ENCODE peak calls at places on chromosomes 4 and X, in six cellular contexts. F, Z, W, D, X and V are unnamed samples.

GRCh38 chr4:85498068-85498733 is 23.3 kb downstream of the ARHGAP24 start:
- DNase-seq in F (peak; percentile 53), Z (peak; percentile 72), W (no peak), D (no peak), X (no peak), V (no peak)

GRCh38 chr4:150314031-150314430 is 235.8 kb downstream of the DCLK2 start:
- DNase-seq in F (no peak), Z (no peak), W (no peak), D (no peak), X (no peak), V (no peak)

GRCh38 chrX:47817897-47818296 is 18.8 kb upstream of the ZNF81 start:
- DNase-seq in F (no peak), Z (no peak), W (no peak), D (no peak), X (no peak), V (no peak)

GRCh38 chr4:53920116-53920515 is 144.3 kb downstream of the CHIC2 start:
- DNase-seq in F (no peak), Z (no peak), W (no peak), D (no peak), X (no peak), V (no peak)

GRCh38 chrX:2823795-2824386 is 4.8 kb upstream of the GYG2 start:
- DNase-seq in F (no peak), Z (no peak), W (no peak), D (no peak), X (no peak), V (no peak)

GRCh38 chrX:96906741-96907140 is 23.0 kb downstream of the RPA4 start:
- DNase-seq in F (no peak), Z (no peak), W (no peak), D (peak; percentile 90), X (no peak), V (no peak)

GRCh38 chr4:27141530-27141929 is 280.9 kb downstream of the STIM2 start:
- DNase-seq in F (no peak), Z (no peak), W (no peak), D (no peak), X (no peak), V (no peak)

GRCh38 chr4:65791807-65792308 is 121.6 kb upstream of the EPHA5 start:
- DNase-seq in F (no peak), Z (no peak), W (peak; percentile 5), D (peak; percentile 46), X (no peak), V (no peak)

GRCh38 chr4:73452953-73453700 is 17.1 kb downstream of the AFP start:
- DNase-seq in F (no peak), Z (no peak), W (peak; percentile 8), D (no peak), X (no peak), V (no peak)

GRCh38 chrX:139766545-139766983 is 58.6 kb upstream of the MCF2 start:
- DNase-seq in F (no peak), Z (no peak), W (no peak), D (no peak), X (no peak), V (no peak)

GRCh38 chrX:139691493-139691842 is 16.5 kb downstream of the MCF2 start:
- DNase-seq in F (no peak), Z (no peak), W (peak; percentile 15), D (no peak), X (no peak), V (no peak)

GRCh38 chr4:174111350-174111888 is 172.0 kb downstream of the FBXO8 start:
- DNase-seq in F (no peak), Z (no peak), W (no peak), D (no peak), X (no peak), V (no peak)

GRCh38 chr4:92251711-92252110 is 52.1 kb upstream of the GRID2 start:
- DNase-seq in F (no peak), Z (no peak), W (no peak), D (no peak), X (no peak), V (no peak)

GRCh38 chr4:92254767-92255442 is 48.9 kb upstream of the GRID2 start:
- DNase-seq in F (no peak), Z (no peak), W (no peak), D (no peak), X (no peak), V (no peak)

GRCh38 chr4:92253986-92254671 is 49.6 kb upstream of the GRID2 start:
- DNase-seq in F (no peak), Z (no peak), W (no peak), D (no peak), X (no peak), V (no peak)

GRCh38 chr4:92253550-92253949 is 50.2 kb upstream of the GRID2 start:
- DNase-seq in F (no peak), Z (no peak), W (no peak), D (no peak), X (no peak), V (no peak)

DNA sequence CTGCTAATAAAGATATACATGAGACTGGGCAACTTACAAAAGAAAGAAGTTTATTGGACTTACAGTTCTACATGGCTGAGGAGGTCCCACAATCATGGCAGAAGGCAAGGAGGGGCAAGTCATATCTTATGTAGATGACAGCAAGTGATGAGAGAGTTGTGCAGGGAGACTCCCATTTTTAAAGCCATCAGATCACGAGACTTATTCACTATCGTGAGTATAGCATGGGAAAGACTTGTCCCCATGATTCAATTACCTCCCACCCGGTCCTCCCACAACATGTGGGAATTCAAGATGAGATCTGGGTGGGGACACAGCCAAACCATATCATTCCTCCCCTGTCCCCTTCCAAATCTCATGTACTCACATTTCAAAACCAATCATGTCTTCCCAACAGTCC is 50.9 kb upstream of the GRID2 start:
- DNase-seq in F (no peak), Z (no peak), W (no peak), D (no peak), X (no peak), V (no peak)
- H3K9me3 ChIP-seq in F (no peaks in the 10 kb centered on the region), Z (no peaks in the 10 kb centered on the region), W (no peaks in the 10 kb centered on the region), D (no peaks in the 10 kb centered on the region), X (peaks cover 17% of the 10 kb centered on the region), V (no peaks in the 10 kb centered on the region)

GRCh38 chr4:177442623-177443155 is 452 bp upstream of the AGA start:
- DNase-seq in F (no peak), Z (no peak), W (no peak), D (no peak), X (no peak), V (peak; percentile 61)
- H3K4me3 ChIP-seq in F (peak overlapping the region; percentile 59), Z (peak overlapping the region; percentile 80), W (peak overlapping the region; percentile 42), D (peak overlapping the region; percentile 49), X (peak overlapping the region; percentile 71), V (peak overlapping the region; percentile 73)

GRCh38 chrX:16869393-16870094 is 618 bp downstream of the RBBP7 start:
- DNase-seq in F (peak; percentile 42), Z (peak; percentile 65), W (peak; percentile 75), D (peak; percentile 13), X (peak; percentile 55), V (peak; percentile 66)
- H3K27ac ChIP-seq in F (peak overlapping the region; percentile 97), Z (peak overlapping the region; percentile 89), W (peak overlapping the region; percentile 100), D (peak overlapping the region; percentile 81), X (peak overlapping the region; percentile 100), V (peak overlapping the region; percentile 90)

GRCh38 chr4:472881-473574 is 25.9 kb downstream of the ZNF721 start:
- DNase-seq in F (no peak), Z (no peak), W (no peak), D (peak; percentile 47), X (peak; percentile 30), V (peak; percentile 88)

GRCh38 chr4:475962-476361 is 23.0 kb downstream of the ZNF721 start:
- DNase-seq in F (no peak), Z (no peak), W (no peak), D (no peak), X (no peak), V (no peak)

GRCh38 chr4:477686-478085 is 21.3 kb downstream of the ZNF721 start:
- DNase-seq in F (no peak), Z (no peak), W (no peak), D (no peak), X (no peak), V (no peak)

GRCh38 chr4:476501-476900 is 22.5 kb downstream of the ZNF721 start:
- DNase-seq in F (no peak), Z (no peak), W (no peak), D (no peak), X (no peak), V (no peak)

DNA sequence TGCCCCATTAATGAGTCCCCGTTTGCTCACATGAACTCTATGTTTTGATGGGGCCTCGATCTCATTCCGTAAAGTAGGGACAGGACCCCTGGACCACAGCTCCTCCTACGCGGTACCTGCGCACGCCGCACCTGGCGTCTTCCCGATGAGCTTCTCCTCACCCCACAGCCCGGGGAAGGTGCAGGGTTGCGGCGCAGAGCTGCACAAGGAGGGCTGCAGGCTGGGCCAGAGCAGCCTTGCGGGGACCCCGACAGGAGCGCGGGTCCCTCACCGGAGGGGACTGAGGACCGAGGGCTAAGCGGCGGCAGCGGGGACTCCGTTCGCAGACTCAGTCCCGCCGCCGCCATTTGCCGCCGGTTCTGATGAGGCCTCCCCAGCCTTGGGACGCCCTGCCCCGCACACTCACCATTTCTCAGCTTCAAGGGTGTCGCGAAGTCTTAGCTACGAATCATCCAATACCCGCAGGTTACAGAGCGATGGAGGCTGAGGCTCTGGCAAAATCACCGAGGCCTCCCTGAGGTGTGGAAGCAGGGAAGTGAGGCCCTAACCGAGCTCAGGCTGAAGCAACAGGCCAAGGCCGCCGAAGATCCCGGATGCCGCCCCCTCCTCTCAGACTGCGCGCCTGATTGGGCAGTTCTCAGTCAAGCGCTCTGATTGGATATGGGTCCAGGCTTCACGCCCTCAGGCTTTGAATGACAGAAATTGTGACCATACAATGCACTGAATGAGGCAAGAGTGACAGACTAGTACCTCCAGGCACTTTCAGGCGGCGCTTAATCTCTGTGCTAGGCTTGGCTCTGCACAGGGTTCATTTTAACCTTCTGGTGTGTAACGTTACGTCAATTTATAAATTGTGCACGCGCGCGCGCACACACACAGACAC is 25.1 kb downstream of the ZNF721 start:
- DNase-seq in F (peak; percentile 81), Z (peak; percentile 95), W (peak; percentile 98), D (peak; percentile 100), X (peak; percentile 98), V (peak; percentile 99)
- H3K9me3 ChIP-seq in F (no peaks in the 10 kb centered on the region), Z (peaks cover 13% of the 10 kb centered on the region), W (no peaks in the 10 kb centered on the region), D (no peaks in the 10 kb centered on the region), X (peaks cover 26% of the 10 kb centered on the region), V (peaks cover 47% of the 10 kb centered on the region)

DNA sequence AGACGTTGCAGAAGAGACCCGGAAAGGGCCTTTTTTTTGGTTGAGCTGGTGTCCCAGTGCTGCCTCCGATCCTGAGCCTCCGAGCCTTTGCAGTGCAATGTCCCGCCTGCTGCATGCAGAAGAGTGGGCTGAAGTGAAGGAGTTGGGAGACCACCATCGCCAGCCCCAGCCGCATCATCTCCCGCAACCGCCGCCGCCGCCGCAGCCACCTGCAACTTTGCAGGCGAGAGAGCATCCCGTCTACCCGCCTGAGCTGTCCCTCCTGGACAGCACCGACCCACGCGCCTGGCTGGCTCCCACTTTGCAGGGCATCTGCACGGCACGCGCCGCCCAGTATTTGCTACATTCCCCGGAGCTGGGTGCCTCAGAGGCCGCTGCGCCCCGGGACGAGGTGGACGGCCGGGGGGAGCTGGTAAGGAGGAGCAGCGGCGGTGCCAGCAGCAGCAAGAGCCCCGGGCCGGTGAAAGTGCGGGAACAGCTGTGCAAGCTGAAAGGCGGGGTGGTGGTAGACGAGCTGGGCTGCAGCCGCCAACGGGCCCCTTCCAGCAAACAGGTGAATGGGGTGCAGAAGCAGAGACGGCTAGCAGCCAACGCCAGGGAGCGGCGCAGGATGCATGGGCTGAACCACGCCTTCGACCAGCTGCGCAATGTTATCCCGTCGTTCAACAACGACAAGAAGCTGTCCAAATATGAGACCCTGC is 427 bp downstream of the ATOH1 start:
- DNase-seq in F (no peak), Z (no peak), W (peak; percentile 52), D (no peak), X (peak; percentile 28), V (no peak)
- H3K4me3 ChIP-seq in F (peak overlapping the region; percentile 10), Z (peak overlapping the region; percentile 26), W (peak overlapping the region; percentile 37), D (no peak overlapping the region), X (peak overlapping the region; percentile 66), V (no peak overlapping the region)

GRCh38 chr4:104302731-104303130 is 192.0 kb downstream of the CXXC4 start:
- DNase-seq in F (no peak), Z (no peak), W (peak; percentile 8), D (no peak), X (no peak), V (no peak)
- H3K27ac ChIP-seq in F (no peak overlapping the region), Z (no peak overlapping the region), W (no peak overlapping the region), D (no peak overlapping the region), X (no peak overlapping the region), V (no peak overlapping the region)